ENCODE peak calls at places on chromosomes 11 and 22, in six cellular contexts. One of them, this sample, is unnamed.

GRCh38 chr11:63999349-64000025 is 13.2 kb downstream of the OTUB1 start:
- DNase-seq in lower lobe of right lung: peak; percentile 63
- DNase-seq in psoas muscle: peak; percentile 71
- DNase-seq in WERI-Rb-1: peak; percentile 78
- DNase-seq in SJSA1: no peak
- DNase-seq in GM23248: peak; percentile 79
- DNase-seq in this sample: no peak

GRCh38 chr11:113894421-113894996 is 10.1 kb upstream of the HTR3B start:
- DNase-seq in SJSA1: no peak
- DNase-seq in GM23248: no peak
- DNase-seq in WERI-Rb-1: no peak
- DNase-seq in lower lobe of right lung: no peak
- DNase-seq in psoas muscle: no peak
- DNase-seq in this sample: no peak

GRCh38 chr11:9972917-9973504 is 309.1 kb downstream of the SWAP70 start:
- DNase-seq in psoas muscle: no peak
- DNase-seq in SJSA1: peak; percentile 51
- DNase-seq in WERI-Rb-1: no peak
- DNase-seq in GM23248: peak; percentile 77
- DNase-seq in lower lobe of right lung: no peak
- DNase-seq in this sample: no peak

GRCh38 chr11:18791175-18792065 is at the start of gene PTPN5:
- DNase-seq in psoas muscle: no peak
- DNase-seq in SJSA1: no peak
- DNase-seq in lower lobe of right lung: no peak
- DNase-seq in GM23248: peak; percentile 40
- DNase-seq in WERI-Rb-1: peak; percentile 20
- DNase-seq in this sample: no peak

GRCh38 chr22:45240137-45240809 is 421 bp downstream of the KIAA0930 start:
- DNase-seq in lower lobe of right lung: peak; percentile 75
- DNase-seq in SJSA1: peak; percentile 38
- DNase-seq in GM23248: peak; percentile 78
- DNase-seq in WERI-Rb-1: no peak
- DNase-seq in psoas muscle: peak; percentile 62
- DNase-seq in this sample: no peak

GRCh38 chr11:101949846-101950245 is 33.5 kb upstream of the ANGPTL5 start:
- DNase-seq in psoas muscle: no peak
- DNase-seq in lower lobe of right lung: no peak
- DNase-seq in SJSA1: no peak
- DNase-seq in GM23248: no peak
- DNase-seq in WERI-Rb-1: no peak
- DNase-seq in this sample: no peak

GRCh38 chr11:35223429-35223828 is 84.5 kb downstream of the CD44 start:
- DNase-seq in GM23248: peak; percentile 67
- DNase-seq in psoas muscle: no peak
- DNase-seq in lower lobe of right lung: no peak
- DNase-seq in SJSA1: no peak
- DNase-seq in WERI-Rb-1: peak; percentile 80
- DNase-seq in this sample: peak; percentile 45

GRCh38 chr11:65639623-65640482 is 2.0 kb downstream of the SIPA1 start:
- DNase-seq in WERI-Rb-1: no peak
- DNase-seq in GM23248: no peak
- DNase-seq in psoas muscle: no peak
- DNase-seq in SJSA1: no peak
- DNase-seq in lower lobe of right lung: peak; percentile 72
- DNase-seq in this sample: no peak

GRCh38 chr11:93199616-93200015 is 1.8 kb upstream of the SLC36A4 start:
- DNase-seq in GM23248: no peak
- DNase-seq in psoas muscle: no peak
- DNase-seq in WERI-Rb-1: no peak
- DNase-seq in SJSA1: no peak
- DNase-seq in lower lobe of right lung: no peak
- DNase-seq in this sample: no peak

GRCh38 chr22:20205464-20205963 is 54.7 kb upstream of the CCDC188 start:
- DNase-seq in WERI-Rb-1: no peak
- DNase-seq in GM23248: no peak
- DNase-seq in lower lobe of right lung: no peak
- DNase-seq in psoas muscle: no peak
- DNase-seq in SJSA1: no peak
- DNase-seq in this sample: no peak

GRCh38 chr22:35914665-35915476 is 113.8 kb downstream of the RBFOX2 start:
- DNase-seq in lower lobe of right lung: no peak
- DNase-seq in WERI-Rb-1: peak; percentile 81
- DNase-seq in SJSA1: peak; percentile 77
- DNase-seq in GM23248: peak; percentile 92
- DNase-seq in psoas muscle: peak; percentile 55
- DNase-seq in this sample: peak; percentile 75

GRCh38 chr11:86952933-86953637 is 2.1 kb downstream of the FZD4 start:
- DNase-seq in WERI-Rb-1: no peak
- DNase-seq in psoas muscle: no peak
- DNase-seq in GM23248: peak; percentile 66
- DNase-seq in lower lobe of right lung: no peak
- DNase-seq in SJSA1: no peak
- DNase-seq in this sample: no peak

GRCh38 chr11:107496011-107496410 is 38.4 kb upstream of the CWF19L2 start:
- DNase-seq in SJSA1: peak; percentile 10
- DNase-seq in psoas muscle: no peak
- DNase-seq in GM23248: peak; percentile 87
- DNase-seq in lower lobe of right lung: no peak
- DNase-seq in WERI-Rb-1: no peak
- DNase-seq in this sample: peak; percentile 4

GRCh38 chr11:13256216-13256615 is 21.4 kb upstream of the BMAL1 start:
- DNase-seq in SJSA1: no peak
- DNase-seq in lower lobe of right lung: no peak
- DNase-seq in psoas muscle: no peak
- DNase-seq in WERI-Rb-1: no peak
- DNase-seq in GM23248: peak; percentile 55
- DNase-seq in this sample: no peak

GRCh38 chr11:126229782-126230540 is 18.4 kb downstream of the FAM118B start:
- DNase-seq in SJSA1: no peak
- DNase-seq in GM23248: peak; percentile 12
- DNase-seq in psoas muscle: no peak
- DNase-seq in lower lobe of right lung: no peak
- DNase-seq in WERI-Rb-1: no peak
- DNase-seq in this sample: peak; percentile 32

GRCh38 chr22:31044262-31044861 is 36.8 kb upstream of the SMTN start:
- DNase-seq in WERI-Rb-1: no peak
- DNase-seq in lower lobe of right lung: no peak
- DNase-seq in GM23248: peak; percentile 23
- DNase-seq in SJSA1: no peak
- DNase-seq in psoas muscle: peak; percentile 68
- DNase-seq in this sample: peak; percentile 46

GRCh38 chr22:44439356-44440223 is 58.4 kb downstream of the RTL6 start:
- DNase-seq in SJSA1: no peak
- DNase-seq in lower lobe of right lung: no peak
- DNase-seq in GM23248: no peak
- DNase-seq in WERI-Rb-1: no peak
- DNase-seq in psoas muscle: no peak
- DNase-seq in this sample: no peak

GRCh38 chr11:31813961-31814868 is 3.1 kb upstream of the PAX6 start:
- DNase-seq in GM23248: no peak
- DNase-seq in WERI-Rb-1: no peak
- DNase-seq in lower lobe of right lung: no peak
- DNase-seq in psoas muscle: peak; percentile 48
- DNase-seq in SJSA1: no peak
- DNase-seq in this sample: no peak

GRCh38 chr11:6377902-6378694 is 12.2 kb upstream of the SMPD1 start:
- DNase-seq in WERI-Rb-1: no peak
- DNase-seq in psoas muscle: no peak
- DNase-seq in GM23248: no peak
- DNase-seq in SJSA1: no peak
- DNase-seq in lower lobe of right lung: no peak
- DNase-seq in this sample: no peak

GRCh38 chr11:68550485-68550817 is 89.9 kb downstream of the PPP6R3 start:
- DNase-seq in GM23248: peak; percentile 63
- DNase-seq in lower lobe of right lung: no peak
- DNase-seq in WERI-Rb-1: no peak
- DNase-seq in psoas muscle: no peak
- DNase-seq in SJSA1: no peak
- DNase-seq in this sample: no peak

GRCh38 chr11:80929406-80929805 is 1488.6 kb upstream of the TENM4 start:
- DNase-seq in SJSA1: no peak
- DNase-seq in GM23248: peak; percentile 69
- DNase-seq in lower lobe of right lung: no peak
- DNase-seq in WERI-Rb-1: no peak
- DNase-seq in psoas muscle: no peak
- DNase-seq in this sample: no peak

GRCh38 chr22:35430897-35431322 is 31.0 kb downstream of the MCM5 start:
- DNase-seq in SJSA1: peak; percentile 94
- DNase-seq in psoas muscle: peak; percentile 92
- DNase-seq in GM23248: peak; percentile 96
- DNase-seq in lower lobe of right lung: peak; percentile 87
- DNase-seq in WERI-Rb-1: peak; percentile 81
- DNase-seq in this sample: peak; percentile 85

GRCh38 chr11:120539681-120540369 is 28.3 kb downstream of the GRIK4 start:
- DNase-seq in GM23248: peak; percentile 76
- DNase-seq in psoas muscle: no peak
- DNase-seq in lower lobe of right lung: no peak
- DNase-seq in WERI-Rb-1: no peak
- DNase-seq in SJSA1: no peak
- DNase-seq in this sample: no peak

GRCh38 chr11:70078095-70078795 is at the start of gene ANO1:
- DNase-seq in psoas muscle: no peak
- DNase-seq in WERI-Rb-1: no peak
- DNase-seq in GM23248: peak; percentile 42
- DNase-seq in lower lobe of right lung: no peak
- DNase-seq in SJSA1: no peak
- DNase-seq in this sample: no peak

GRCh38 chr11:2148253-2149000 is 9.2 kb upstream of the IGF2 start:
- DNase-seq in lower lobe of right lung: no peak
- DNase-seq in GM23248: no peak
- DNase-seq in SJSA1: no peak
- DNase-seq in psoas muscle: no peak
- DNase-seq in WERI-Rb-1: no peak
- DNase-seq in this sample: no peak

GRCh38 chr11:2144549-2145220 is 5.5 kb upstream of the IGF2 start:
- DNase-seq in GM23248: no peak
- DNase-seq in SJSA1: no peak
- DNase-seq in psoas muscle: no peak
- DNase-seq in WERI-Rb-1: no peak
- DNase-seq in lower lobe of right lung: no peak
- DNase-seq in this sample: no peak

GRCh38 chr11:2146051-2146450 is 6.9 kb upstream of the IGF2 start:
- DNase-seq in WERI-Rb-1: no peak
- DNase-seq in psoas muscle: no peak
- DNase-seq in lower lobe of right lung: no peak
- DNase-seq in SJSA1: no peak
- DNase-seq in GM23248: no peak
- DNase-seq in this sample: no peak

GRCh38 chr11:2149471-2150205 is 10.4 kb upstream of the IGF2 start:
- DNase-seq in lower lobe of right lung: no peak
- DNase-seq in GM23248: no peak
- DNase-seq in WERI-Rb-1: no peak
- DNase-seq in psoas muscle: no peak
- DNase-seq in SJSA1: no peak
- DNase-seq in this sample: no peak

DNA sequence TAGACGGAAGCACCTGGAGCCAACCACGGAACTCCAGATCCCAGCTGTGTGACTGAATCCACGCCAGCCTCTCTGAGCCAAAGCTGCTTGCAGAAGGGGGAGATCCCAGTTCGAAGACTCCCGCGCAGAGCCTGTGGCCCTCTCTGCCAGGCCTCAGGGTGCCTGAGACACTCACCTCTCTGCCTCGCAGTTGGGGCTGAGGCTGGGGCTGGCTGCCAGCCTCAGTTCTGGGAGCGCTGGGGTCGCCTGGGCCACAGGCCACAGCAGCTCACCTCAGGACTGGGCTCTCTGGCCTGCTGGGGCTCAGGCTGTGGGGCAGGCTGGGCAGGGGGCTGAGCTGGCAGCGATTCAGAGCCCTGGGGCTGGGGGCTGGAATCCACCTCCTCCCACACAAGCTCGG is 8.2 kb upstream of the IGF2 start:
- DNase-seq in lower lobe of right lung: no peak
- DNase-seq in WERI-Rb-1: no peak
- DNase-seq in SJSA1: no peak
- DNase-seq in GM23248: no peak
- DNase-seq in psoas muscle: no peak
- DNase-seq in this sample: no peak
- H3K27ac ChIP-seq in lower lobe of right lung: no peak overlapping the region
- H3K27ac ChIP-seq in WERI-Rb-1: no peak overlapping the region
- H3K27ac ChIP-seq in SJSA1: no peak overlapping the region
- H3K27ac ChIP-seq in GM23248: no peak overlapping the region
- H3K27ac ChIP-seq in psoas muscle: no peak overlapping the region
- H3K27ac ChIP-seq in this sample: no peak overlapping the region

GRCh38 chr22:24214467-24215285 is 30.2 kb downstream of the GGT5 start:
- DNase-seq in WERI-Rb-1: no peak
- DNase-seq in SJSA1: no peak
- DNase-seq in psoas muscle: no peak
- DNase-seq in GM23248: no peak
- DNase-seq in lower lobe of right lung: no peak
- DNase-seq in this sample: no peak
- H3K4me3 ChIP-seq in WERI-Rb-1: no peak overlapping the region
- H3K4me3 ChIP-seq in SJSA1: no peak overlapping the region
- H3K4me3 ChIP-seq in psoas muscle: no peak overlapping the region
- H3K4me3 ChIP-seq in GM23248: no peak overlapping the region
- H3K4me3 ChIP-seq in lower lobe of right lung: no peak overlapping the region
- H3K4me3 ChIP-seq in this sample: no peak overlapping the region

GRCh38 chr11:44952082-44952481 is 1.4 kb upstream of the TP53I11 start:
- DNase-seq in psoas muscle: no peak
- DNase-seq in WERI-Rb-1: no peak
- DNase-seq in SJSA1: no peak
- DNase-seq in lower lobe of right lung: no peak
- DNase-seq in GM23248: no peak
- DNase-seq in this sample: no peak
- H3K27ac ChIP-seq in psoas muscle: no peak overlapping the region
- H3K27ac ChIP-seq in WERI-Rb-1: peak overlapping the region; percentile 98
- H3K27ac ChIP-seq in SJSA1: no peak overlapping the region
- H3K27ac ChIP-seq in lower lobe of right lung: no peak overlapping the region
- H3K27ac ChIP-seq in GM23248: no peak overlapping the region
- H3K27ac ChIP-seq in this sample: no peak overlapping the region

DNA sequence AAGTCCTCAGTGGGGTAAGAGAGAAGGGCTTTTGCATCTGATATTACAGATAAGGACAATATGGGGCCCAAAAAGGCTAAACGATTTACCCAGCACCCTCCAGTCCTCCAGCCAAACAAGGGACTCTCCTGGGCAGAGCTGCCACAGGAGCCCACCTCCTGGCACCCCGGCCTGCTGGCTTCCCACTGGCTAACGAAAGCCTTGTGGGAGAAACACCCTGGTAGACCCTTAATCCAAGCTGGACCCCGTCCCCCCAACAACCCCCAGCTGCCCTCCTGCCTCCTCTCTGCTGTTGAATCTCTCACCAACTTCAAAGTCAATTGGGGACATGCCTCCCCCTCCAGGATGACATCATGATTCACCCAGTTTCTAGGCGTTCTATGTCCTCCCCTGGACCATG is 10.8 kb downstream of the C1QTNF6 start:
- DNase-seq in WERI-Rb-1: no peak
- DNase-seq in GM23248: no peak
- DNase-seq in psoas muscle: peak; percentile 25
- DNase-seq in lower lobe of right lung: no peak
- DNase-seq in SJSA1: no peak
- DNase-seq in this sample: no peak
- H3K4me3 ChIP-seq in WERI-Rb-1: no peak overlapping the region
- H3K4me3 ChIP-seq in GM23248: no peak overlapping the region
- H3K4me3 ChIP-seq in psoas muscle: no peak overlapping the region
- H3K4me3 ChIP-seq in lower lobe of right lung: no peak overlapping the region
- H3K4me3 ChIP-seq in SJSA1: no peak overlapping the region
- H3K4me3 ChIP-seq in this sample: no peak overlapping the region

GRCh38 chr11:95584180-95584579 is 205.4 kb downstream of the FAM76B start:
- DNase-seq in WERI-Rb-1: no peak
- DNase-seq in lower lobe of right lung: no peak
- DNase-seq in GM23248: peak; percentile 75
- DNase-seq in psoas muscle: no peak
- DNase-seq in SJSA1: peak; percentile 38
- DNase-seq in this sample: no peak
- H3K27ac ChIP-seq in WERI-Rb-1: no peak overlapping the region
- H3K27ac ChIP-seq in lower lobe of right lung: no peak overlapping the region
- H3K27ac ChIP-seq in GM23248: peak overlapping the region; percentile 81
- H3K27ac ChIP-seq in psoas muscle: no peak overlapping the region
- H3K27ac ChIP-seq in SJSA1: peak overlapping the region; percentile 58
- H3K27ac ChIP-seq in this sample: no peak overlapping the region

This sample was measured in AG04450.